ENCODE peak calls at places on chromosomes 11 and 22, in six cellular contexts. One of them, this sample, is unnamed.

GRCh38 chr22:41197808-41198585 is 7.1 kb upstream of the L3MBTL2 start:
- DNase-seq in mucosa of descending colon: peak
- DNase-seq in progenitor cell of endocrine pancreas: no peak
- DNase-seq in cardiac fibroblast: no peak
- DNase-seq in heart right ventricle: no peak
- DNase-seq in nephron progenitor cell: peak
- DNase-seq in this sample: no peak

GRCh38 chr22:41909290-41910049 is 5.4 kb downstream of the SHISA8 start:
- DNase-seq in mucosa of descending colon: no peak
- DNase-seq in progenitor cell of endocrine pancreas: no peak
- DNase-seq in cardiac fibroblast: no peak
- DNase-seq in heart right ventricle: no peak
- DNase-seq in nephron progenitor cell: no peak
- DNase-seq in this sample: no peak

GRCh38 chr11:83092488-83093384 is 21.0 kb upstream of the RAB30 start:
- DNase-seq in nephron progenitor cell: peak
- DNase-seq in cardiac fibroblast: no peak
- DNase-seq in mucosa of descending colon: peak
- DNase-seq in progenitor cell of endocrine pancreas: no peak
- DNase-seq in heart right ventricle: no peak
- DNase-seq in this sample: no peak

GRCh38 chr11:65652511-65653228 is 10.0 kb downstream of the RELA start:
- DNase-seq in cardiac fibroblast: peak
- DNase-seq in nephron progenitor cell: peak
- DNase-seq in mucosa of descending colon: peak
- DNase-seq in progenitor cell of endocrine pancreas: peak
- DNase-seq in heart right ventricle: peak
- DNase-seq in this sample: peak

GRCh38 chr22:27603823-27604190 is 197.7 kb downstream of the MN1 start:
- DNase-seq in progenitor cell of endocrine pancreas: no peak
- DNase-seq in mucosa of descending colon: no peak
- DNase-seq in heart right ventricle: no peak
- DNase-seq in cardiac fibroblast: peak
- DNase-seq in nephron progenitor cell: no peak
- DNase-seq in this sample: peak

GRCh38 chr22:44365196-44365802 is 52.5 kb upstream of the SHISAL1 start:
- DNase-seq in nephron progenitor cell: no peak
- DNase-seq in progenitor cell of endocrine pancreas: no peak
- DNase-seq in mucosa of descending colon: no peak
- DNase-seq in cardiac fibroblast: no peak
- DNase-seq in heart right ventricle: no peak
- DNase-seq in this sample: no peak

GRCh38 chr22:46879083-46879482 is 116.6 kb downstream of the TBC1D22A start:
- DNase-seq in heart right ventricle: peak
- DNase-seq in mucosa of descending colon: no peak
- DNase-seq in nephron progenitor cell: no peak
- DNase-seq in progenitor cell of endocrine pancreas: no peak
- DNase-seq in cardiac fibroblast: peak
- DNase-seq in this sample: no peak

GRCh38 chr11:1149545-1149944 is 8.2 kb upstream of the MUC5AC start:
- DNase-seq in mucosa of descending colon: no peak
- DNase-seq in heart right ventricle: no peak
- DNase-seq in nephron progenitor cell: no peak
- DNase-seq in cardiac fibroblast: no peak
- DNase-seq in progenitor cell of endocrine pancreas: no peak
- DNase-seq in this sample: no peak

GRCh38 chr11:101470881-101471535 is 112.8 kb downstream of the TRPC6 start:
- DNase-seq in nephron progenitor cell: no peak
- DNase-seq in progenitor cell of endocrine pancreas: no peak
- DNase-seq in cardiac fibroblast: peak
- DNase-seq in heart right ventricle: no peak
- DNase-seq in mucosa of descending colon: no peak
- DNase-seq in this sample: no peak

GRCh38 chr11:11521306-11522002 is 100.4 kb downstream of the GALNT18 start:
- DNase-seq in heart right ventricle: no peak
- DNase-seq in nephron progenitor cell: no peak
- DNase-seq in progenitor cell of endocrine pancreas: no peak
- DNase-seq in cardiac fibroblast: no peak
- DNase-seq in mucosa of descending colon: no peak
- DNase-seq in this sample: no peak

GRCh38 chr11:59079089-59079488 is 7.0 kb upstream of the GLYATL1B start:
- DNase-seq in nephron progenitor cell: no peak
- DNase-seq in mucosa of descending colon: no peak
- DNase-seq in cardiac fibroblast: no peak
- DNase-seq in progenitor cell of endocrine pancreas: no peak
- DNase-seq in heart right ventricle: no peak
- DNase-seq in this sample: no peak

GRCh38 chr22:23722168-23722567 is 28.7 kb downstream of the ZNF70 start:
- DNase-seq in heart right ventricle: no peak
- DNase-seq in mucosa of descending colon: no peak
- DNase-seq in progenitor cell of endocrine pancreas: no peak
- DNase-seq in cardiac fibroblast: no peak
- DNase-seq in nephron progenitor cell: no peak
- DNase-seq in this sample: no peak

GRCh38 chr22:23527971-23528740 is 51.9 kb downstream of the IGLL1 start:
- DNase-seq in nephron progenitor cell: no peak
- DNase-seq in progenitor cell of endocrine pancreas: no peak
- DNase-seq in cardiac fibroblast: no peak
- DNase-seq in heart right ventricle: no peak
- DNase-seq in mucosa of descending colon: no peak
- DNase-seq in this sample: no peak

GRCh38 chr11:120267319-120267718 is 27.4 kb downstream of the POU2F3 start:
- DNase-seq in nephron progenitor cell: no peak
- DNase-seq in cardiac fibroblast: no peak
- DNase-seq in progenitor cell of endocrine pancreas: no peak
- DNase-seq in mucosa of descending colon: no peak
- DNase-seq in heart right ventricle: no peak
- DNase-seq in this sample: no peak

GRCh38 chr22:48084041-48084748 is 1321.7 kb downstream of the TBC1D22A start:
- DNase-seq in heart right ventricle: no peak
- DNase-seq in cardiac fibroblast: no peak
- DNase-seq in mucosa of descending colon: no peak
- DNase-seq in nephron progenitor cell: no peak
- DNase-seq in progenitor cell of endocrine pancreas: no peak
- DNase-seq in this sample: no peak

GRCh38 chr22:25482091-25482760 is 82.2 kb upstream of the GRK3 start:
- DNase-seq in progenitor cell of endocrine pancreas: no peak
- DNase-seq in cardiac fibroblast: no peak
- DNase-seq in nephron progenitor cell: no peak
- DNase-seq in mucosa of descending colon: no peak
- DNase-seq in heart right ventricle: no peak
- DNase-seq in this sample: no peak

GRCh38 chr22:33923660-33924246 is 3.5 kb upstream of the LARGE1 start:
- DNase-seq in cardiac fibroblast: peak
- DNase-seq in nephron progenitor cell: peak
- DNase-seq in mucosa of descending colon: peak
- DNase-seq in heart right ventricle: peak
- DNase-seq in progenitor cell of endocrine pancreas: peak
- DNase-seq in this sample: peak

GRCh38 chr22:36435516-36436415 is 45.7 kb downstream of the TXN2 start:
- DNase-seq in progenitor cell of endocrine pancreas: no peak
- DNase-seq in heart right ventricle: no peak
- DNase-seq in mucosa of descending colon: peak
- DNase-seq in cardiac fibroblast: no peak
- DNase-seq in nephron progenitor cell: no peak
- DNase-seq in this sample: no peak

GRCh38 chr22:39942433-39943213 is 17.6 kb upstream of the TMA7B start:
- DNase-seq in nephron progenitor cell: no peak
- DNase-seq in cardiac fibroblast: no peak
- DNase-seq in heart right ventricle: no peak
- DNase-seq in progenitor cell of endocrine pancreas: no peak
- DNase-seq in mucosa of descending colon: no peak
- DNase-seq in this sample: no peak

GRCh38 chr11:114080219-114080618 is 20.7 kb downstream of the ZBTB16 start:
- DNase-seq in cardiac fibroblast: peak
- DNase-seq in mucosa of descending colon: no peak
- DNase-seq in nephron progenitor cell: no peak
- DNase-seq in heart right ventricle: no peak
- DNase-seq in progenitor cell of endocrine pancreas: no peak
- DNase-seq in this sample: no peak

GRCh38 chr11:20990447-20990846 is 321.1 kb downstream of the NELL1 start:
- DNase-seq in nephron progenitor cell: no peak
- DNase-seq in mucosa of descending colon: no peak
- DNase-seq in cardiac fibroblast: no peak
- DNase-seq in progenitor cell of endocrine pancreas: no peak
- DNase-seq in heart right ventricle: no peak
- DNase-seq in this sample: no peak

GRCh38 chr11:63901660-63902059 is 15.3 kb downstream of the RCOR2 start:
- DNase-seq in progenitor cell of endocrine pancreas: no peak
- DNase-seq in heart right ventricle: no peak
- DNase-seq in mucosa of descending colon: no peak
- DNase-seq in nephron progenitor cell: no peak
- DNase-seq in cardiac fibroblast: peak
- DNase-seq in this sample: no peak

GRCh38 chr11:10747733-10748132 is 3.3 kb upstream of the CTR9 start:
- DNase-seq in nephron progenitor cell: no peak
- DNase-seq in heart right ventricle: no peak
- DNase-seq in cardiac fibroblast: no peak
- DNase-seq in mucosa of descending colon: no peak
- DNase-seq in progenitor cell of endocrine pancreas: no peak
- DNase-seq in this sample: no peak

GRCh38 chr11:130802567-130802966 is 113.7 kb downstream of the SNX19 start:
- DNase-seq in nephron progenitor cell: no peak
- DNase-seq in progenitor cell of endocrine pancreas: no peak
- DNase-seq in heart right ventricle: no peak
- DNase-seq in cardiac fibroblast: no peak
- DNase-seq in mucosa of descending colon: no peak
- DNase-seq in this sample: no peak

GRCh38 chr11:7665473-7666291 is 7.6 kb downstream of the CYB5R2 start:
- DNase-seq in nephron progenitor cell: peak
- DNase-seq in cardiac fibroblast: peak
- DNase-seq in mucosa of descending colon: peak
- DNase-seq in progenitor cell of endocrine pancreas: peak
- DNase-seq in heart right ventricle: peak
- DNase-seq in this sample: peak

GRCh38 chr22:35620624-35621245 is 3.6 kb upstream of the MB start:
- DNase-seq in nephron progenitor cell: no peak
- DNase-seq in heart right ventricle: peak
- DNase-seq in cardiac fibroblast: peak
- DNase-seq in progenitor cell of endocrine pancreas: no peak
- DNase-seq in mucosa of descending colon: no peak
- DNase-seq in this sample: no peak

GRCh38 chr22:22431271-22432220 is 77.0 kb downstream of the ZNF280B start:
- DNase-seq in mucosa of descending colon: peak
- DNase-seq in progenitor cell of endocrine pancreas: peak
- DNase-seq in cardiac fibroblast: peak
- DNase-seq in heart right ventricle: peak
- DNase-seq in nephron progenitor cell: peak
- DNase-seq in this sample: peak

GRCh38 chr22:22210375-22210774 is 34.2 kb upstream of the VPREB1 start:
- DNase-seq in nephron progenitor cell: no peak
- DNase-seq in cardiac fibroblast: peak
- DNase-seq in progenitor cell of endocrine pancreas: no peak
- DNase-seq in heart right ventricle: no peak
- DNase-seq in mucosa of descending colon: no peak
- DNase-seq in this sample: no peak

GRCh38 chr11:12675951-12676711 is 1.9 kb downstream of the TEAD1 start:
- DNase-seq in mucosa of descending colon: peak
- DNase-seq in heart right ventricle: no peak
- DNase-seq in cardiac fibroblast: peak
- DNase-seq in progenitor cell of endocrine pancreas: no peak
- DNase-seq in nephron progenitor cell: peak
- DNase-seq in this sample: no peak

GRCh38 chr11:1873048-1873812 is 18.5 kb downstream of the PRR33 start:
- DNase-seq in cardiac fibroblast: peak
- DNase-seq in progenitor cell of endocrine pancreas: no peak
- DNase-seq in nephron progenitor cell: peak
- DNase-seq in heart right ventricle: no peak
- DNase-seq in mucosa of descending colon: no peak
- DNase-seq in this sample: no peak

GRCh38 chr11:44566952-44567875 is 1.8 kb downstream of the CD82 start:
- DNase-seq in progenitor cell of endocrine pancreas: no peak
- DNase-seq in mucosa of descending colon: no peak
- DNase-seq in nephron progenitor cell: no peak
- DNase-seq in cardiac fibroblast: no peak
- DNase-seq in heart right ventricle: no peak
- DNase-seq in this sample: no peak

GRCh38 chr22:30421695-30422480 is 3.7 kb upstream of the MTFP1 start:
- DNase-seq in progenitor cell of endocrine pancreas: no peak
- DNase-seq in nephron progenitor cell: no peak
- DNase-seq in heart right ventricle: no peak
- DNase-seq in cardiac fibroblast: no peak
- DNase-seq in mucosa of descending colon: no peak
- DNase-seq in this sample: no peak

GRCh38 chr11:109522116-109522755 is 100.2 kb downstream of the C11orf87 start:
- DNase-seq in mucosa of descending colon: no peak
- DNase-seq in heart right ventricle: no peak
- DNase-seq in progenitor cell of endocrine pancreas: no peak
- DNase-seq in cardiac fibroblast: no peak
- DNase-seq in nephron progenitor cell: no peak
- DNase-seq in this sample: no peak

GRCh38 chr22:45554040-45554406 is 51.3 kb downstream of the FBLN1 start:
- DNase-seq in progenitor cell of endocrine pancreas: no peak
- DNase-seq in nephron progenitor cell: no peak
- DNase-seq in heart right ventricle: no peak
- DNase-seq in mucosa of descending colon: no peak
- DNase-seq in cardiac fibroblast: no peak
- DNase-seq in this sample: no peak
- TF ChIP-seq CTCF in progenitor cell of endocrine pancreas: no peak
- TF ChIP-seq CTCF in nephron progenitor cell: peak
- TF ChIP-seq CTCF in heart right ventricle: peak
- TF ChIP-seq CTCF in mucosa of descending colon: no peak
- TF ChIP-seq CTCF in cardiac fibroblast: no peak
- TF ChIP-seq CTCF in this sample: no peak

DNA sequence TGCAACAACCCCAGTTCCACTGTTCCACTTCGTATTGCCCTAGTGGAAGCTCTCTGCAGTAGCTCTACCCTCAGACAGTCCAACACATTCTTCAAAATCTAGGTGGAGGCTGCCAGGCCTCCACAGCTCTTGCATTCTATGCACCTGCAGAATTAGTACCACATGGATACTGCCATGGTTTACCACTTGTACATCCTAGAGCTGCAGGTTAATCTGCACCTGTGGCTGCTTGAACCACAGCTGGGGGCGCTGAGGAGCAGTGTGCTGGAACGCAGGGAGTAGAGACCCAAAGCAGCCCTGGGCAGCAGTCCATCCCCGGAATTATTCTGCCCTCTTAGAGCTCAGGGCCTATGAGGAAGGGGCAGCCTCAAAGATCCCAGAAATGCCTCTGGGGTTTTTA is 4.3 kb upstream of the CTSC start:
- DNase-seq in cardiac fibroblast: no peak
- DNase-seq in nephron progenitor cell: peak
- DNase-seq in heart right ventricle: no peak
- DNase-seq in progenitor cell of endocrine pancreas: no peak
- DNase-seq in mucosa of descending colon: no peak
- DNase-seq in this sample: no peak
- TF ChIP-seq CTCF in cardiac fibroblast: no peak
- TF ChIP-seq CTCF in nephron progenitor cell: peak
- TF ChIP-seq CTCF in heart right ventricle: no peak
- TF ChIP-seq CTCF in progenitor cell of endocrine pancreas: peak
- TF ChIP-seq CTCF in mucosa of descending colon: no peak
- TF ChIP-seq CTCF in this sample: no peak

GRCh38 chr11:125871391-125872137 is 15.9 kb upstream of the HYLS1 start:
- DNase-seq in mucosa of descending colon: no peak
- DNase-seq in heart right ventricle: no peak
- DNase-seq in progenitor cell of endocrine pancreas: peak
- DNase-seq in nephron progenitor cell: peak
- DNase-seq in cardiac fibroblast: peak
- DNase-seq in this sample: no peak
- TF ChIP-seq CTCF in mucosa of descending colon: no peak
- TF ChIP-seq CTCF in heart right ventricle: peak
- TF ChIP-seq CTCF in progenitor cell of endocrine pancreas: peak
- TF ChIP-seq CTCF in nephron progenitor cell: peak
- TF ChIP-seq CTCF in cardiac fibroblast: peak
- TF ChIP-seq CTCF in this sample: no peak

GRCh38 chr11:46808804-46809431 is 37.2 kb downstream of the CKAP5 start:
- DNase-seq in progenitor cell of endocrine pancreas: no peak
- DNase-seq in heart right ventricle: no peak
- DNase-seq in cardiac fibroblast: peak
- DNase-seq in nephron progenitor cell: no peak
- DNase-seq in mucosa of descending colon: no peak
- DNase-seq in this sample: no peak
- TF ChIP-seq CTCF in progenitor cell of endocrine pancreas: peak
- TF ChIP-seq CTCF in heart right ventricle: peak
- TF ChIP-seq CTCF in cardiac fibroblast: peak
- TF ChIP-seq CTCF in nephron progenitor cell: no peak
- TF ChIP-seq CTCF in mucosa of descending colon: no peak
- TF ChIP-seq CTCF in this sample: no peak

This sample was measured in tibial artery.